ENCODE peak calls at places on chromosomes 13 and 19, in seven cellular contexts. C is NCI-H1105 treated with DMSO at 0.1 percent for 48 hours, X is epithelial cell of esophagus, I is psoas muscle, S is MCF 10A, N is T-helper 2 cell, R is DMS 273 treated with DMSO at 0.1 percent for 48 hours. O is an unnamed sample.

GRCh38 chr19:31350693-31351211 is 1.5 kb upstream of the TSHZ3 start:
- DNase-seq in C (peak), X (peak), I (peak), S (no peak), N (no peak), R (no peak), O (no peak)

GRCh38 chr13:99199541-99200432 is 867 bp upstream of the UBAC2 start:
- DNase-seq in C (no peak), X (no peak), I (no peak), S (peak), N (peak), R (no peak), O (no peak)

GRCh38 chr19:31223805-31224534 is 125.3 kb downstream of the TSHZ3 start:
- DNase-seq in C (no peak), X (peak), I (no peak), S (no peak), N (no peak), R (no peak), O (no peak)

GRCh38 chr19:33803383-33803782 is 6.7 kb downstream of the KCTD15 start:
- DNase-seq in C (no peak), X (no peak), I (peak), S (no peak), N (no peak), R (no peak), O (no peak)

GRCh38 chr13:111900390-111901180 is 166.4 kb upstream of the SOX1 start:
- DNase-seq in C (no peak), X (no peak), I (no peak), S (no peak), N (no peak), R (no peak), O (no peak)

GRCh38 chr19:35257113-35257461 is 8.3 kb downstream of the LSR start:
- DNase-seq in C (no peak), X (no peak), I (no peak), S (no peak), N (no peak), R (no peak), O (no peak)

GRCh38 chr19:47418595-47419036 is 711 bp downstream of the MEIS3 start:
- DNase-seq in C (no peak), X (no peak), I (no peak), S (no peak), N (no peak), R (no peak), O (no peak)

GRCh38 chr19:1244693-1245451 is 3.3 kb downstream of the ATP5F1D start:
- DNase-seq in C (no peak), X (no peak), I (peak), S (peak), N (no peak), R (no peak), O (no peak)